ENCODE peak calls at places on chromosomes 3 and 15, in six cellular contexts. H, P, G, L, T and D are unnamed samples.

GRCh38 chr3:14177580-14178246 is 688 bp downstream of the XPC start:
- DNase-seq in H (peak), P (no peak), G (no peak), L (peak), T (no peak), D (no peak)

GRCh38 chr3:102006812-102007485 is 157.6 kb downstream of the NFKBIZ start:
- DNase-seq in H (peak), P (no peak), G (peak), L (peak), T (no peak), D (no peak)

GRCh38 chr3:7392206-7392605 is 531.3 kb downstream of the GRM7 start:
- DNase-seq in H (no peak), P (no peak), G (no peak), L (no peak), T (no peak), D (no peak)

GRCh38 chr15:59622289-59622688 is 10.7 kb downstream of the GCNT3 start:
- DNase-seq in H (peak), P (peak), G (no peak), L (peak), T (no peak), D (peak)

GRCh38 chr15:49155834-49156627 is 632 bp upstream of the COPS2 start:
- DNase-seq in H (peak), P (peak), G (no peak), L (peak), T (no peak), D (no peak)

GRCh38 chr3:48847053-48847585 is 555 bp downstream of the PRKAR2A start:
- DNase-seq in H (peak), P (peak), G (peak), L (peak), T (peak), D (peak)

GRCh38 chr3:189978753-189979152 is 141.9 kb downstream of the P3H2 start:
- DNase-seq in H (no peak), P (no peak), G (no peak), L (no peak), T (no peak), D (no peak)

GRCh38 chr3:142152349-142152748 is 3.0 kb upstream of the TFDP2 start:
- DNase-seq in H (no peak), P (peak), G (no peak), L (no peak), T (no peak), D (peak)

GRCh38 chr3:36813320-36813719 is 49.0 kb upstream of the DCLK3 start:
- DNase-seq in H (no peak), P (no peak), G (no peak), L (no peak), T (no peak), D (no peak)

GRCh38 chr15:71601038-71601869 is 209.1 kb upstream of the NR2E3 start:
- DNase-seq in H (no peak), P (no peak), G (no peak), L (no peak), T (no peak), D (no peak)

GRCh38 chr3:169041677-169042171 is 621.8 kb downstream of the MECOM start:
- DNase-seq in H (peak), P (no peak), G (no peak), L (peak), T (no peak), D (no peak)

GRCh38 chr3:177824190-177824786 is 627.0 kb upstream of the TBL1XR1 start:
- DNase-seq in H (peak), P (no peak), G (peak), L (peak), T (peak), D (no peak)

GRCh38 chr3:45182915-45183881 is 37.0 kb upstream of the CDCP1 start:
- DNase-seq in H (peak), P (no peak), G (no peak), L (peak), T (no peak), D (peak)

GRCh38 chr3:194485471-194485875 is 1.3 kb downstream of the ATP13A3 start:
- DNase-seq in H (no peak), P (no peak), G (no peak), L (no peak), T (no peak), D (no peak)

GRCh38 chr3:29694783-29695182 is 413.9 kb downstream of the RBMS3 start:
- DNase-seq in H (peak), P (no peak), G (no peak), L (peak), T (no peak), D (no peak)

GRCh38 chr3:50128001-50128400 is 27.1 kb upstream of the SEMA3F start:
- DNase-seq in H (no peak), P (no peak), G (peak), L (no peak), T (no peak), D (no peak)